ENCODE peak calls at places on chromosomes 16 and 17, in ten cellular contexts. A, S, V, D, M, G, X, Z, O and C are unnamed samples.

GRCh38 chr16:75311383-75311938 is 60.0 kb upstream of the BCAR1 start:
- DNase-seq in A (no peak), S (no peak), V (no peak), D (no peak), M (no peak), G (no peak), X (no peak), Z (no peak), O (no peak), C (no peak)

GRCh38 chr16:67301080-67301757 is 21.9 kb downstream of the PLEKHG4 start:
- DNase-seq in A (no peak), S (no peak), V (no peak), D (no peak), M (no peak), G (peak), X (no peak), Z (no peak), O (no peak), C (no peak)

GRCh38 chr17:79983456-79983855 is 52.2 kb downstream of the TBC1D16 start:
- DNase-seq in A (no peak), S (no peak), V (peak), D (no peak), M (no peak), G (no peak), X (no peak), Z (no peak), O (no peak), C (no peak)

GRCh38 chr17:31061678-31062077 is 33.1 kb upstream of the NF1 start:
- DNase-seq in A (peak), S (no peak), V (no peak), D (peak), M (no peak), G (no peak), X (no peak), Z (no peak), O (peak), C (no peak)

GRCh38 chr17:75270218-75270965 is 639 bp downstream of the MIF4GD start:
- DNase-seq in A (peak), S (peak), V (peak), D (peak), M (peak), G (peak), X (peak), Z (peak), O (peak), C (peak)

GRCh38 chr16:29789775-29790182 is 772 bp upstream of the KIF22 start:
- DNase-seq in A (peak), S (no peak), V (no peak), D (no peak), M (no peak), G (no peak), X (no peak), Z (no peak), O (no peak), C (no peak)

GRCh38 chr17:78428025-78428575 is 49.7 kb downstream of the PGS1 start:
- DNase-seq in A (no peak), S (no peak), V (no peak), D (no peak), M (no peak), G (no peak), X (no peak), Z (no peak), O (no peak), C (no peak)

GRCh38 chr17:28878158-28878910 is 19.2 kb downstream of the FLOT2 start:
- DNase-seq in A (no peak), S (no peak), V (no peak), D (no peak), M (no peak), G (no peak), X (no peak), Z (no peak), O (no peak), C (peak)

GRCh38 chr17:48546187-48546923 is 1.4 kb upstream of the HOXB2 start:
- DNase-seq in A (no peak), S (no peak), V (no peak), D (no peak), M (no peak), G (no peak), X (no peak), Z (no peak), O (no peak), C (no peak)

GRCh38 chr16:27269300-27270150 is 953 bp upstream of the NSMCE1 start:
- DNase-seq in A (no peak), S (no peak), V (no peak), D (peak), M (no peak), G (no peak), X (no peak), Z (no peak), O (no peak), C (no peak)

GRCh38 chr17:39962642-39963220 is at the start of gene GSDMA:
- DNase-seq in A (no peak), S (no peak), V (no peak), D (no peak), M (no peak), G (no peak), X (no peak), Z (no peak), O (peak), C (no peak)

GRCh38 chr17:545156-545555 is 169.5 kb downstream of the VPS53 start:
- DNase-seq in A (no peak), S (no peak), V (no peak), D (no peak), M (no peak), G (no peak), X (no peak), Z (no peak), O (no peak), C (no peak)

GRCh38 chr16:67326472-67327309 is at the start of the genes KCTD19 and LRRC36:
- DNase-seq in A (peak), S (peak), V (peak), D (peak), M (no peak), G (no peak), X (no peak), Z (peak), O (peak), C (peak)

GRCh38 chr17:71516149-71516548 is 604.7 kb upstream of the SOX9 start:
- DNase-seq in A (no peak), S (no peak), V (no peak), D (no peak), M (no peak), G (no peak), X (no peak), Z (no peak), O (peak), C (peak)

GRCh38 chr16:57648590-57649442 is 19.3 kb upstream of the ADGRG3 start:
- DNase-seq in A (peak), S (peak), V (peak), D (peak), M (no peak), G (peak), X (peak), Z (peak), O (peak), C (peak)